ENCODE peak calls at places on chromosomes 7 and 10, in four cellular contexts. I, A, Z and U are unnamed samples. For H3K4me1, the result is how much of the 10 kb centered on the place peaks cover.

GRCh38 chr10:85864173-85864549 is 502.4 kb downstream of the GRID1 start:
- DNase-seq in Z (no peak), I (no peak), A (no peak), U (no peak)

GRCh38 chr7:103073989-103074518 is 542 bp downstream of the FBXL13 start:
- DNase-seq in Z (no peak), A (no peak), I (no peak), U (no peak)

GRCh38 chr7:158060216-158060615 is 527.4 kb downstream of the PTPRN2 start:
- DNase-seq in I (no peak), A (peak), Z (no peak), U (no peak)

GRCh38 chr7:4631664-4632171 is 50.4 kb upstream of the FOXK1 start:
- DNase-seq in I (peak), A (peak), Z (no peak), U (no peak)

GRCh38 chr7:30029696-30030095 is 1.5 kb downstream of the PLEKHA8 start:
- DNase-seq in Z (peak), I (no peak), A (no peak), U (no peak)

GRCh38 chr7:137073571-137074325 is 205.3 kb downstream of the CHRM2 start:
- DNase-seq in Z (no peak), A (no peak), I (peak), U (no peak)

GRCh38 chr10:62459072-62459471 is 84.9 kb downstream of the ZNF365 start:
- DNase-seq in A (no peak), I (peak), Z (no peak), U (no peak)

GRCh38 chr7:124701955-124702354 is 63.6 kb downstream of the GPR37 start:
- DNase-seq in I (peak), A (no peak), Z (no peak), U (no peak)

GRCh38 chr10:49620841-49621378 is 7.1 kb downstream of the CHAT start:
- DNase-seq in Z (no peak), I (no peak), A (peak), U (no peak)

GRCh38 chr7:105454921-105455320 is 66.2 kb upstream of the SRPK2 start:
- DNase-seq in I (no peak), Z (no peak), A (no peak), U (no peak)

GRCh38 chr7:23343806-23344500 is 44.8 kb downstream of the MALSU1 start:
- DNase-seq in Z (no peak), I (peak), A (no peak), U (no peak)

GRCh38 chr7:16318989-16319915 is 102.1 kb downstream of the CRPPA start:
- DNase-seq in A (no peak), Z (no peak), I (peak), U (no peak)

GRCh38 chr10:129892571-129893045 is 71.5 kb downstream of the EBF3 start:
- DNase-seq in A (no peak), Z (no peak), I (no peak), U (no peak)

GRCh38 chr7:105320896-105321295 is 67.8 kb downstream of the SRPK2 start:
- DNase-seq in Z (no peak), A (no peak), I (no peak), U (no peak)

GRCh38 chr7:159108491-159108890 is 36.2 kb downstream of the VIPR2 start:
- DNase-seq in A (no peak), Z (no peak), I (no peak), U (no peak)

GRCh38 chr10:117391436-117392205 is 16.4 kb upstream of the PDZD8 start:
- DNase-seq in Z (peak), A (no peak), I (no peak), U (no peak)

GRCh38 chr10:46234431-46235060 is 52.3 kb upstream of the ANTXRL start:
- DNase-seq in I (no peak), Z (no peak), A (peak), U (no peak)

GRCh38 chr7:107879400-107880035 is 11.5 kb upstream of the DLD start:
- DNase-seq in I (peak), A (no peak), Z (peak), U (peak)

GRCh38 chr7:4682621-4683042 is 537 bp downstream of the FOXK1 start:
- DNase-seq in Z (peak), A (peak), I (peak), U (peak)

GRCh38 chr7:152607007-152607406 is 68.9 kb downstream of the XRCC2 start:
- DNase-seq in A (no peak), Z (no peak), I (no peak), U (no peak)

GRCh38 chr7:157662110-157662791 is 325.4 kb downstream of the DNAJB6 start:
- DNase-seq in I (no peak), A (peak), Z (no peak), U (no peak)

GRCh38 chr10:63504145-63504881 is 16.9 kb upstream of the REEP3 start:
- DNase-seq in I (no peak), Z (no peak), A (no peak), U (no peak)

GRCh38 chr7:151082151-151083070 is 882 bp downstream of the TMUB1 start:
- DNase-seq in I (no peak), A (no peak), Z (no peak), U (no peak)

GRCh38 chr10:3067045-3067858 is at the start of gene PFKP:
- DNase-seq in I (no peak), Z (peak), A (peak), U (peak)

GRCh38 chr10:27256790-27257189 is 16.2 kb upstream of the ACBD5 start:
- DNase-seq in Z (no peak), I (no peak), A (no peak), U (no peak)

GRCh38 chr7:88344956-88345832 is 38.5 kb upstream of the STEAP4 start:
- DNase-seq in I (peak), A (peak), Z (peak), U (no peak)

GRCh38 chr10:34319197-34319846 is 495.8 kb downstream of the PARD3 start:
- DNase-seq in A (no peak), I (peak), Z (no peak), U (no peak)

GRCh38 chr7:29087840-29088169 is 58.5 kb downstream of the CPVL start:
- DNase-seq in A (no peak), Z (no peak), I (no peak), U (no peak)

GRCh38 chr7:106501605-106502580 is 159.1 kb downstream of the CCDC71L start:
- DNase-seq in Z (no peak), A (no peak), I (no peak), U (no peak)

GRCh38 chr10:53379951-53380350 is 607.4 kb upstream of the MBL2 start:
- DNase-seq in Z (no peak), I (no peak), A (no peak), U (no peak)

DNA sequence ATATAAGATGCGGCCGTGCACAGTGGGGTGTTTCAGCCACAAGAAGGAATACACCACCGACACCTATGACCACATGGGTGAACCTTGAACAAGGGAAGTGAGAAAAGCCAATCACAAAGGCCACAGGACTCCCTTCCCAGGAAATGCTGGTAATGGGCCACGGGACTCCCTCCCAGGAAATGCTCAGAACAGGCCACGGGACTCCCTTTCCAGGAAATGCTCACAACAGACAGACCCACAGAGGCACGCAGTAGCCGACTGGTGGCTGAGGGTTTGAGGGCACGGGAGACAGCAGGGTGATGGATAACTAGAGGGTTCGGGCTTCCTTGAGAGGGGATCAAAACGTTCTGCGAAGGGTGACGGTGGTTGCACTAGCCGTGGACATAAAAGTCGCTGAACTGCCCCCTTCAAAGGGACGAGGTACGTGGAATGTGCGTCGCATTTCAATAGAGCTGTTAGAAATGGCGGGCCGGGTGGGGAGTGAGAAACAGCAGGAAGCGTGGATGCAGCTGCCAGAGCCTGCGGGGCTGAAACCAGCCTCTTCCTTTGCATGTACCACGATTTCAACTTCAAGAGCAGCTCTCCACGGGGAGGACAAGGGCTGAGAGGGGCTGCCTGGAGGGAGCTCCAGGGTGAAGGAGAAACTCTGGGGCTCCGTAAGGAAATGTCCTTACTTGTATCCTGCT is 274.0 kb downstream of the ELFN1 start:
- DNase-seq in Z (peak), I (no peak), A (no peak), U (no peak)
- H3K4me1 ChIP-seq in Z (under half), I (under half), A (under half), U (under half)

DNA sequence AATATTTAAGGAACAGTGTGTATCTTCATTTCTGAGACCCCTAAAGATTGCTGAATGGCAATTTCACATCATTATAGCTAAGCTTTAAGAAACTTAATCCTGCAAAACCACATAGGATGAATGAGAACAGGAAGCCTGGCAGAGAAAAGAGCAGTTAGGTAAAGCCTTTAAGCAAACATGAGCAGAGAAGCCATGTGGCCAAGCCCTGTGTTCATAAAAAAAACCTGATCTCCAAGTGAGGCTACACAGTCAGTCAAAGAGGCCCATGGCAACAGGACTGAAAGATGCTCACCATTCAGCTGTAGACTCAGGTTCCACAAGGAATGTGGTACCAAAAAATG is 9.3 kb downstream of the LIPA start:
- DNase-seq in I (no peak), A (no peak), Z (no peak), U (no peak)
- H3K27ac ChIP-seq in I (no peak), A (no peak), Z (no peak), U (no peak)

DNA sequence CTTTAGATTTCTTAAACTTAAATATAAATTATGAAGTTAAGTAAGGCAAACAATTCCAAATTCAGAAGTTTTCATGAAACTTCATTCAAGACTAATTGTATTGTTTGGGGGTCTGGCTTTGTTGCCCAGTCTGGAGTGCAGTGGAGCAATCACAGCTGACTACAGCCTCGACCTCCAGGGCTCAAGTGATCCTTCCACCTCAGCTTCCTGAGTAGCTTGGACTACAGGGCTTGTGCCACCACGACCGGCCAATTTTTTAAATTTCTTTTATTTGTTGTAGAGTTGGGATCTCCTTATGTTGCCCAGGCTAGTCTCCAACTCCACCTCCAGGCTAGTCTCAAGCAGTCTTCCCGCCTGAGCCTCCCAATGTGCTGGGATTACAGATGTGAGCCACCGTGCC is 12.5 kb downstream of the P4HA1 start:
- DNase-seq in A (no peak), Z (no peak), I (no peak), U (no peak)
- H3K4me1 ChIP-seq in A (under half), Z (under half), I (under half), U (under half)

GRCh38 chr7:40850017-40850416 is 715.2 kb downstream of the SUGCT start:
- DNase-seq in A (no peak), Z (no peak), I (no peak), U (no peak)
- H3K27ac ChIP-seq in A (no peak), Z (no peak), I (no peak), U (no peak)

GRCh38 chr7:39621784-39622411 is 1.5 kb upstream of the RALA start:
- DNase-seq in I (no peak), A (no peak), Z (no peak), U (no peak)

GRCh38 chr7:39622609-39623311 is 612 bp upstream of the RALA start:
- DNase-seq in I (no peak), Z (peak), A (no peak), U (no peak)

GRCh38 chr7:39624935-39625694 is 1.7 kb downstream of the RALA start:
- DNase-seq in A (no peak), Z (no peak), I (peak), U (no peak)

GRCh38 chr7:39624202-39624807 is 933 bp downstream of the RALA start:
- DNase-seq in Z (peak), I (peak), A (no peak), U (no peak)

DNA sequence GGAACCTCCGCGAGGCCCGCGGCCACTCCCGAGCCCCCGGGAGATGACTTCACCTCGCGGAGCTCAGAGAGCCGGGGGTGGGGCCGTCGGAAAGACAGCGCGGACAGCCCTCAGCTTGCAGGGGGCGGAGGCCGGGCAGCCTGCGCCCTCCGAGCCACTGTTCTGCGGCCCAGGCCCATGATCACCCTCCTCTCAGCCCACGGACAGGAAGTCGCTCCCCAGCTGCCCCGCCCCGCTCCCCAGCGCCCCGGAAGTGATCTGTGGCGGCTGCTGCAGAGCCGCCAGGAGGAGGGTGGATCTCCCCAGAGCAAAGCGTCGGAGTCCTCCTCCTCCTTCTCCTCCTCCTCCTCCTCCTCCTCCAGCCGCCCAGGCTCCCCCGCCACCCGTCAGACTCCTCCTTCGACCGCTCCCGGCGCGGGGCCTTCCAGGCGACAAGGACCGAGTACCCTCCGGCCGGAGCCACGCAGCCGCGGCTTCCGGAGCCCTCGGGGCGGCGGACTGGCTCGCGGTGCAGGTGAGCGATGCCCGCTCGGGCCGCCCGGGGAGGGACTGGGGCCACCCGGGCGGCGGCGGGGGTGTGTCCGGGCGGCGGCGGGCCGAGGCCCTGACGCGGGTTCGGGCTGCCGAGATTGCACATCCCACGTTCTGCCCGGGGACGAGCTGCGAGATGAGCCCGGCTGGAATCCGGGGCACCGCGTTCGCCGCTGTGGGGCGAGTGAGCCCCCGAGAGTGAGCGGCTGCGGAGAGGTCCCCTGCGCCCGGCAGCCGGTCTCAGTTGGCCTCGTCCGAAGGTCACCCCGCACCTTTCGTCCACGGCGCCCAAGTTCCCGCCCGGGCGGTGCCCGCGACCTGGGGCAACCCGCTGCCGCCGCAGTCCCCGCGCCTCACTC is at the start of gene RALA:
- DNase-seq in A (peak), I (peak), Z (peak), U (peak)
- H3K4me1 ChIP-seq in A (under half), I (under half), Z (under half), U (under half)

GRCh38 chr7:70334295-70334694 is 736.0 kb downstream of the AUTS2 start:
- DNase-seq in Z (no peak), A (no peak), I (no peak), U (no peak)

GRCh38 chr7:70340236-70340635 is 742.0 kb downstream of the AUTS2 start:
- DNase-seq in A (no peak), Z (no peak), I (no peak), U (no peak)

GRCh38 chr7:70338061-70338460 is 739.8 kb downstream of the AUTS2 start:
- DNase-seq in Z (no peak), I (no peak), A (no peak), U (no peak)

GRCh38 chr7:70336536-70336935 is 738.3 kb downstream of the AUTS2 start:
- DNase-seq in Z (no peak), I (no peak), A (no peak), U (no peak)

DNA sequence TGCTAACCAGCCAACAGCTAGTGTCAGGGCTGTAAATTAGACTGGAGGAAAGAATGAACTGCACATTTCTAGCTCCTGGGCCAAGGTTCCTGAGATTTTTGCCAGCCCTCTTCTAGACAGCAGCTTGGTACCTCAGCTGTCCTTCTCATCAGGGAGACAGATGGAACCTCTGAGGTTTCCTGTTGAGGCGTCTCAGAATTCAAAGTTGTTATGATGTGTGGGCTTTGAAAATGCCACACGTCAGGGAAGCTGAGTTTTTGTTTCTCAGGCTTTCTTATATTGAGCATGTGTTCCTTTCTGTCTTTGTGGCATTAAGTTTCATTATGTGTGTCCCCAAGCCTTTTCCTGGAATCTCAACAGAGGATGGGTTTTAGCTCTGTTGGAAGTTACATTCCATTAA is 736.6 kb downstream of the AUTS2 start:
- DNase-seq in A (no peak), I (no peak), Z (peak), U (no peak)
- H3K27ac ChIP-seq in A (no peak), I (no peak), Z (no peak), U (no peak)

GRCh38 chr10:71836594-71836970 is 14.5 kb downstream of the PSAP start:
- DNase-seq in A (no peak), Z (no peak), I (no peak), U (no peak)

GRCh38 chr10:71837085-71837827 is 13.8 kb downstream of the PSAP start:
- DNase-seq in Z (peak), A (no peak), I (no peak), U (no peak)

GRCh38 chr10:71840936-71841335 is 10.1 kb downstream of the PSAP start:
- DNase-seq in Z (no peak), I (no peak), A (no peak), U (no peak)

GRCh38 chr10:71840177-71840711 is 10.8 kb downstream of the PSAP start:
- DNase-seq in Z (no peak), I (peak), A (peak), U (no peak)

DNA sequence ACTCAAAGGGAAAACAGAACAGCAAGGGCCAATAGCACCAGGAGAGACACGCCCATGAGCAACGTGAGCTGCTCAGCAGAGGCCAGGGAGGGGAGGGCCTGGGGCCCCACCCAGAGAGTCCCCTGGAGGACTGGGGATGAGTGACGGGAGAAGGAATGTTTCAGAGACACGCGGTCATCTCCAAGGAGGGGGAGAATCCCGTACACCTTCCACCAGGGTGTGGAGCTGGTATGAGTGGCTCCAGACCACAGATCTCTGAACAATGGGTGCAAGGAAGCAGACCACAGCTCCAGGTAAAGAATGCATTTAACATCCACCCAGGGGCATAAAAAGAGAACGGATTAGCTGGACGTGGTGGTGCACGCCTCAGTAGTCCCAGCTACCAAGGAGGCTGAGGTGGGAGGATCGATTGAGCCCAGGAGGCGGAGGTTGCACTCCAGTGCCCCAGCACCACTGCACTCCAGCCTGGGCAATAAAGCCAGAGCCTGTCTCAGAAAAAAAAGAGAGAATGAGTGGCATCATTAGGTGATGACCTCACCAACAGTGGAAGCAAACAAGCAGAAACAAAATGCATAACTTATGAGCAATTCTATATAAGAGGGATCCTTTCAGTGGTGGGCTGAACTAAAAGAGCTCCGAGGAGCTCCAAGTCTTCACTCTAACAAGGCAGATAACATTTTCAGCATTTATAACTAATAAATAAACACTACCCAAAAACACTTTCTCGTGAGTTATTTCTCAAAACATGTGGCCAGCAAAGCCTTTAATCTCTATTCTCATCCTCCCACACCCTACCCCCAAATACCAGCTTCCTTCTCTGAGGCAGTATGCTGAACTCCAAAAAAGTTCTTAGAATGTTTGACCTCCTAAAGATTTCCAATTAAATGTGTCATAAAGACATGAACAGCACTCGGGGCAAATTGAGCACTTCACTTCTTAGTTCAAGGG is 12.5 kb downstream of the PSAP start:
- DNase-seq in I (no peak), A (no peak), Z (no peak), U (no peak)
- H3K4me1 ChIP-seq in I (under half), A (under half), Z (under half), U (under half)

GRCh38 chr7:66078067-66078466 is 2.4 kb downstream of the ASL start:
- DNase-seq in Z (no peak), I (no peak), A (no peak), U (no peak)

GRCh38 chr7:66075590-66076458 is at the start of gene ASL:
- DNase-seq in A (peak), I (peak), Z (peak), U (peak)

GRCh38 chr7:66082083-66082482 is 6.5 kb downstream of the ASL start:
- DNase-seq in Z (no peak), A (peak), I (no peak), U (no peak)

GRCh38 chr7:66076459-66077329 is 1.1 kb downstream of the ASL start:
- DNase-seq in I (no peak), Z (no peak), A (no peak), U (no peak)
- H3K27ac ChIP-seq in I (peak), Z (no peak), A (peak), U (no peak)